ENCODE peak calls at places on chromosomes 6 and 20, in five cellular contexts. O is WTC11, Y is H1, I is GM12878, Z is HepG2. G is an unnamed sample.

GRCh38 chr20:44723798-44724362 is 8.7 kb downstream of the CCN5 start:
- DNase-seq in Y (no peak), O (no peak), I (no peak), Z (no peak), G (no peak)

GRCh38 chr6:7604003-7604402 is 14.0 kb downstream of the SNRNP48 start:
- DNase-seq in O (no peak), I (no peak), Y (no peak), Z (no peak), G (no peak)

GRCh38 chr6:34459899-34460593 is 5.8 kb upstream of the PACSIN1 start:
- DNase-seq in I (peak), O (peak), Y (peak), Z (peak), G (peak)

GRCh38 chr6:53658992-53659391 is 6.6 kb downstream of the KLHL31 start:
- DNase-seq in O (no peak), I (no peak), Z (no peak), Y (no peak), G (no peak)

GRCh38 chr6:150298029-150298380 is 70.8 kb upstream of the IYD start:
- DNase-seq in O (no peak), Y (no peak), Z (no peak), I (no peak), G (no peak)

GRCh38 chr20:4165984-4166725 is 150.8 kb upstream of the RNF24 start:
- DNase-seq in I (no peak), Z (no peak), O (no peak), Y (no peak), G (no peak)

GRCh38 chr6:69917834-69918233 is 51.5 kb downstream of the COL19A1 start:
- DNase-seq in I (peak), Z (no peak), O (no peak), Y (no peak), G (no peak)

GRCh38 chr6:28648035-28648877 is 122.6 kb downstream of the GPX5 start:
- DNase-seq in O (peak), Y (peak), Z (peak), I (peak), G (peak)

GRCh38 chr20:4074877-4075455 is 59.6 kb upstream of the RNF24 start:
- DNase-seq in Y (peak), I (no peak), Z (no peak), O (no peak), G (peak)

GRCh38 chr20:5353624-5354496 is 37.1 kb upstream of the PROKR2 start:
- DNase-seq in O (no peak), Y (no peak), Z (no peak), I (no peak), G (no peak)

GRCh38 chr20:53402233-53403005 is 191.2 kb downstream of the ZNF217 start:
- DNase-seq in Z (no peak), I (no peak), Y (no peak), O (no peak), G (no peak)

GRCh38 chr20:50977066-50978045 is 18.7 kb downstream of the MOCS3 start:
- DNase-seq in Y (no peak), O (no peak), Z (no peak), I (no peak), G (no peak)

GRCh38 chr6:20542927-20543602 is 8.8 kb downstream of the CDKAL1 start:
- DNase-seq in O (no peak), Z (peak), Y (no peak), I (peak), G (no peak)

GRCh38 chr6:45830441-45831139 is 185.1 kb downstream of the CLIC5 start:
- DNase-seq in O (no peak), I (peak), Y (no peak), Z (no peak), G (no peak)

GRCh38 chr20:44720617-44720993 is 5.4 kb downstream of the CCN5 start:
- DNase-seq in I (no peak), O (no peak), Y (no peak), Z (no peak), G (no peak)

GRCh38 chr20:11734431-11734830 is 183.3 kb upstream of the BTBD3 start:
- DNase-seq in I (no peak), O (no peak), Z (no peak), Y (no peak), G (no peak)

GRCh38 chr20:57594092-57594911 is 25.9 kb downstream of the ZBP1 start:
- DNase-seq in Z (peak), I (no peak), O (peak), Y (peak), G (peak)

GRCh38 chr6:31791324-31792089 is 4.0 kb downstream of the VARS1 start:
- DNase-seq in I (no peak), O (peak), Z (peak), Y (peak), G (peak)

GRCh38 chr6:129736105-129736504 is 26.1 kb upstream of the ARHGAP18 start:
- DNase-seq in I (no peak), Y (no peak), O (no peak), Z (no peak), G (no peak)

GRCh38 chr6:11140061-11140460 is 28.5 kb upstream of the ERVFRD-1 start:
- DNase-seq in I (no peak), O (no peak), Y (no peak), Z (no peak), G (no peak)

GRCh38 chr6:32819729-32820128 is 2.9 kb upstream of the HLA-DOB start:
- DNase-seq in Y (no peak), I (no peak), O (no peak), Z (no peak), G (no peak)

GRCh38 chr20:48198951-48199431 is 413.7 kb upstream of the SULF2 start:
- DNase-seq in Y (no peak), I (no peak), O (no peak), Z (no peak), G (no peak)

GRCh38 chr6:155309150-155309549 is 5.1 kb downstream of the TFB1M start:
- DNase-seq in O (no peak), Z (peak), I (no peak), Y (no peak), G (no peak)

GRCh38 chr6:155301867-155302266 is 12.4 kb downstream of the TFB1M start:
- DNase-seq in O (no peak), Z (no peak), Y (no peak), I (no peak), G (no peak)

GRCh38 chr6:155306958-155307357 is 7.3 kb downstream of the TFB1M start:
- DNase-seq in Y (no peak), Z (no peak), O (no peak), I (no peak), G (no peak)

GRCh38 chr6:155297669-155298068 is 16.6 kb downstream of the TFB1M start:
- DNase-seq in O (no peak), Z (no peak), Y (no peak), I (no peak), G (no peak)

GRCh38 chr6:155303361-155303870 is 10.9 kb downstream of the TFB1M start:
- DNase-seq in O (no peak), Y (no peak), Z (no peak), I (no peak), G (no peak)
- TF ChIP-seq CREB1 in O (no peak), Y (no peak), Z (no peak), I (no peak), G (no peak)

DNA sequence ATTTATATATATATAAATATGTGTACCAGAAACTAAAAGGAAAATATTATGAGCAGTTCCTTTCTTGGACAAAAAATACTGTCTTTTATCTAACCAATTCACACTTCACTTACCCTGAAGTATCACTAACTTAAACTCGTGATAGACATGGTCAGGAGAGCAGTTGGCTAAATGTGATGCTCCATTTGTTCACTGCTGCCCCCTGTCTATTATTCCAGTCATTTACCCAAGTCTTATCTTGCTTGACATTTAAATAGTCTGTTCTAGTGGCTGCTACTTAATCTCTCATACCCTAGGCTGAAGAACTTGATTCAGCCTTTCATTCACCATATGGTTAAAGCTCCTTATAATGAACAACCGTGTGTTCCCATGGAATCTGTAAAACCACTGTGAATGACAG is 789.6 kb upstream of the EYS start:
- DNase-seq in Y (no peak), I (no peak), Z (peak), O (no peak), G (no peak)
- TF ChIP-seq CREB1 in Y (peak), I (no peak), Z (no peak), O (no peak), G (no peak)

DNA sequence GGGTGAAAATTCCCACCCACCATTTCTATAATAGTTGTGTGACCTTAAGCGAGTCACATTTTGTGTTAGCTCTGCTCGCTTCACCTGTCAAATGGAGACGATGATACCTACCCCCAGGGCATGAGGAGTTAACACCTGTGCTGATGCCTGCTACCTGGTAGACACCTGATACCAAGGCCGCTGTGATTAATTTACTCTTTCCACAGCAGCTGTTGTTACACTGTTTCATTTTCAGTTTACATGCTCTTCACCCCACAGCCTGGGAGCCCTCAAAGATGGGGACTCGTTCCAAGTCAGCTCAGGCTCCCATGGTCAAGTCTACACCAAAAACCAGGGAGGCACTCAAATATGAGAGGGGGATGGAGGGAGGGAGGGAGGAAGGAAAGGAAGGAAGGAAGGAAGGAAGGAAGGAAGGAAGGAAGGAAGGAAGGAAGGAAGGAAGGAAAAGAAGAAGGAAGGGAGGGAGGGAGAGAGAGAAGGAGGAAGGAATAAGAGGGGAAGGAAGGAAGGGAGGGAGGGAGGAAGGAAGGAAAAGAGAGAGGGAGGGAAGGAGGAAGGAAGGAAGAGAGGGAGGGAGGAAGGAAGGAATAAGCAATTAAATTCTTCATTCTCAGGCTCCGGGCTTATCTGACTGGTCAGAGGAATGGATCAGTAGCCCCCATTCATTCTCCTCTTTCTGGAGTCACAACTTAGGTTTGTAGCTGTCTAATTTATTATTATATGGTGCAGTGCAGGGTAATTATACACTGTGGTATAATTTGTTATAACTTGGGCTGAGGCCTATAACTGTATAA is 40.9 kb downstream of the PDYN start:
- DNase-seq in O (no peak), I (peak), Y (no peak), Z (no peak), G (no peak)
- TF ChIP-seq CREB1 in O (no peak), I (no peak), Y (no peak), Z (no peak), G (no peak)

DNA sequence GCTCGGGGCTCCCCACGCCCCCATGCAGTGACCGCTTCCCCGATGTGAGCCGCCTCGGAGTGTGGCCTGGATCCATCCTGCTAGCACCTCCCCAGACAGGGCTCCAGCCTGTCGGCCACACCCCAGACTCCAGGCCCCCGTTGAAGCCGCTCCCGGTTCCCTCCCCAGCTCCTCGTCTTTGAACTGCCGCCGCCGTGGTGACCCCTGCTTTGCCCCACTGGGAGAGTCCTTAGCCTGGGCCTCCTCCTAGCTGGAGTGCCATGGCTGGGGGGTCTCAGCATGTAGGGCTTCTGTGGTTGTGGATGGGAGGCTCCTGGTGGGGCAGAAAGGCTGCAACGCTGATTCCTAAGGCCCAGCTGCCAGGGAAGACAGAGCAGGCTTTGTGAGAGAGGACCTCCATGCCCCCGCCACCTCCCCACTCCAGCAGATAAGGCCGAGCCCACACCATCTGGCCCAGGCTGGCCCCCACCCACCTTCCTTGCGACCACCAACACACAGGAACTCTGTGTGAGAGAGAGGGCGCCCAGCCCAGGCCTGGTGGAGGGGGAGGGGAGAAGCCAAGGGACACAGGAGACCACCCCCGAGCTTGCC is 11.4 kb downstream of the FOXS1 start:
- DNase-seq in Z (no peak), O (no peak), I (no peak), Y (no peak), G (no peak)
- TF ChIP-seq CREB1 in Z (no peak), O (no peak), I (no peak), Y (no peak), G (no peak)

GRCh38 chr20:58982406-58983114 is 1.5 kb downstream of the NELFCD start:
- DNase-seq in O (no peak), Y (no peak), Z (no peak), I (no peak), G (no peak)

GRCh38 chr20:58978351-58979190 is 2.5 kb upstream of the NELFCD start:
- DNase-seq in I (no peak), Y (no peak), Z (no peak), O (no peak), G (no peak)

GRCh38 chr20:58984691-58985090 is 3.6 kb downstream of the NELFCD start:
- DNase-seq in O (no peak), I (no peak), Y (no peak), Z (no peak), G (no peak)

GRCh38 chr20:58981564-58982364 is 708 bp downstream of the NELFCD start:
- DNase-seq in I (no peak), Z (peak), O (no peak), Y (peak), G (peak)

GRCh38 chr20:58980711-58981563 is at the start of gene NELFCD:
- DNase-seq in O (peak), Z (peak), I (no peak), Y (peak), G (peak)
- TF ChIP-seq CREB1 in O (no peak), Z (no peak), I (no peak), Y (no peak), G (no peak)

G was measured in K562.